ENCODE peak calls at places on chromosome 11, in four cellular contexts. I is PC-9, R is transverse colon, T is fibroblast of lung. V is an unnamed sample.

GRCh38 chr11:86735462-86736302 is 63.3 kb upstream of the ME3 start:
- DNase-seq in I (peak; percentile 54), T (peak; percentile 63), R (no peak), V (peak; percentile 90)

GRCh38 chr11:72238040-72238450 is 5.9 kb downstream of the PHOX2A start:
- DNase-seq in I (no peak), R (peak; percentile 69), T (peak; percentile 68), V (peak; percentile 27)

GRCh38 chr11:70225629-70226582 is 22.8 kb downstream of the FADD start:
- DNase-seq in T (peak; percentile 19), R (peak; percentile 94), I (peak; percentile 61), V (no peak)

GRCh38 chr11:87463486-87464102 is 425.9 kb downstream of the TMEM135 start:
- DNase-seq in R (no peak), I (peak; percentile 3), T (peak; percentile 29), V (peak; percentile 17)

GRCh38 chr11:61254403-61255025 is 13.5 kb downstream of the PGA5 start:
- DNase-seq in R (peak; percentile 70), T (peak; percentile 59), I (peak; percentile 65), V (peak; percentile 56)

GRCh38 chr11:97754976-97755375 is 1265.8 kb upstream of the CNTN5 start:
- DNase-seq in R (no peak), I (no peak), T (no peak), V (no peak)

GRCh38 chr11:117834838-117835443 is 10.4 kb upstream of the FXYD2 start:
- DNase-seq in I (no peak), R (peak; percentile 1), T (no peak), V (no peak)

GRCh38 chr11:72925656-72926055 is 111.4 kb downstream of the ATG16L2 start:
- DNase-seq in R (no peak), T (no peak), I (no peak), V (no peak)

GRCh38 chr11:56491270-56491669 is at the start of gene OR5M8:
- DNase-seq in R (no peak), I (no peak), T (no peak), V (no peak)

GRCh38 chr11:64845125-64845735 is 777 bp upstream of the CDC42BPG start:
- DNase-seq in T (no peak), I (no peak), R (peak; percentile 39), V (no peak)
- H3K4me3 ChIP-seq in T (no peak overlapping the region), I (peak overlapping the region; percentile 72), R (peak overlapping the region; percentile 44), V (peak overlapping the region; percentile 50)

GRCh38 chr11:10653242-10653641 is 40.3 kb downstream of the IRAG1 start:
- DNase-seq in R (no peak), T (no peak), I (no peak), V (no peak)
- H3K4me1 ChIP-seq in R (peaks cover 30% of the 10 kb centered on the region), T (peaks cover 37% of the 10 kb centered on the region), I (peaks cover 33% of the 10 kb centered on the region), V (peaks cover 11% of the 10 kb centered on the region)

DNA sequence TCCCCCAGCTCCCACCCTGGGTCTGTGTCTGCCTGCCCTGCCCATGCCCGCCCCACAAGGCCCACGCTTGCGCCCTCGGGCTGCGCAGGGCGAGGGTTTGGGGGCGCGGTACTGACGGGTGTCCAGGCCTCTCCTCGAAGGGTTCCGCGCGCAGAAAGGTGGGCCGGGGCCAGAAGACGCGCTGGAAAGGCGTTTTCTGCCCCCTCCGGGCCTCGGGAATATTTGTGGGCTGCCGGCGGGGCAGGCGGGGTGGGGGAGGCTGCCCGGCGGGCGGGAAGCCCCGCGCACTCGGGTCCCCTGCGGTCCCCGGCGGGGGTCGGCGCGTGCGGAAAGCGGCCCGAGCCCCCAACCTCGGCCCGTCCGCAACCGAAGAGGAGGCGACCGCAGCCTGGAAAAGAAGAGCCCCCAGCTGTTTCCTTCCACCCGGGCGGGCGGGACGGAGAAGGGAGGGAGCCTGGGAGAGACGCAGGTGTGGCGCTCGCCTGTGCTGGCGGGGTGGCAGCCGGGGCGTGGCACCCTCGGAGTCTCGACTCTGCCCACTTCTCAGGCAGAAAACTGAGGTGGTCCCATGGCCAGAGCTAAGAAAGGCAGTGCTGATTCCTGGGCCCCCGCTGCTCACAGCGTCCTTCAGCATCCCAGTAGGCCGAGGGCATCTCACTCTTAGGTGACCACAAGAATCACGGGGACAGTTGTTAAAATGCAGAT is 59.0 kb downstream of the THAP12 start:
- DNase-seq in R (peak; percentile 42), I (no peak), T (no peak), V (no peak)
- H3K4me3 ChIP-seq in R (peak overlapping the region; percentile 12), I (no peak overlapping the region), T (no peak overlapping the region), V (no peak overlapping the region)

DNA sequence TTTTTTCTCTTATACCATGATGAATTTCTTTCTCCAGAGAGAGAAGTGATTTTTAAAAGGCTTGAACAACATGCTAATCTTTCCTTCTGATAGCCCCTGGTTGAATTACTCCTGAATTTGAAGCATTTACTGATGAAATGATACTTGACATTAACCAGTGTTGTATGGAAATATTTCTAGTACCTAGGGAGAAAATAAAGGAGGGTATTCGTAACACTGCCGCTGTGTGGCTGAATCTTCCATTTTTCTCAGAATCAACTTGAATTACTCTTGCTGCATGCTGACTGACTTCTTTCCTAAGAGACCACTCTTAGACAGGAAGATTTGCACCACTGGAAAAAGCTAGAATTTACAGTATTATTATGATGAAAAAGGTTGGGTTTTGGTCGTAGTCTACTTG is 118.3 kb downstream of the FAT3 start:
- DNase-seq in I (no peak), T (no peak), R (no peak), V (no peak)
- H3K4me1 ChIP-seq in I (no peaks in the 10 kb centered on the region), T (no peaks in the 10 kb centered on the region), R (no peaks in the 10 kb centered on the region), V (no peaks in the 10 kb centered on the region)

GRCh38 chr11:47409440-47410403 is 1.3 kb downstream of the SLC39A13 start:
- DNase-seq in R (no peak), T (no peak), I (peak; percentile 65), V (no peak)
- H3K4me3 ChIP-seq in R (peak overlapping the region; percentile 75), T (peak overlapping the region; percentile 92), I (peak overlapping the region; percentile 90), V (peak overlapping the region; percentile 90)

V was measured in Panc1.